ENCODE peak calls at places on chromosomes 4 and X, in five cellular contexts. F is CD8-positive, alpha-beta T cell; R is spleen; A is K562; X is esophagus squamous epithelium. O is an unnamed sample. For H3K4me1 and H3K27me3, the result is how much of the 10 kb centered on the place peaks cover.

GRCh38 chrX:23511783-23512182 is 155.5 kb upstream of the PRDX4 start:
- DNase-seq in X (no peak), F (no peak), A (no peak), R (no peak), O (no peak)

GRCh38 chr4:169033660-169034059 is 23.6 kb upstream of the CBR4 start:
- DNase-seq in A (peak), R (no peak), X (no peak), F (no peak), O (peak)

GRCh38 chrX:116384406-116384805 is 52.0 kb upstream of the SLC6A14 start:
- DNase-seq in X (no peak), F (no peak), R (no peak), A (no peak), O (no peak)

GRCh38 chr4:7772708-7773385 is 166.8 kb downstream of the AFAP1 start:
- DNase-seq in X (no peak), A (no peak), F (no peak), R (peak), O (no peak)

GRCh38 chr4:75099321-75099720 is 166.4 kb downstream of the PARM1 start:
- DNase-seq in F (no peak), A (no peak), X (no peak), R (peak), O (no peak)

GRCh38 chr4:26490111-26490979 is at the start of gene CCKAR:
- DNase-seq in A (no peak), X (no peak), F (no peak), R (no peak), O (no peak)

GRCh38 chr4:90181644-90182043 is 54.5 kb downstream of the CCSER1 start:
- DNase-seq in F (no peak), X (no peak), R (no peak), A (no peak), O (peak)

GRCh38 chr4:110615366-110616161 is 7.3 kb downstream of the PITX2 start:
- DNase-seq in A (no peak), X (no peak), R (no peak), F (no peak), O (no peak)

GRCh38 chr4:33470805-33471204 is 2750.6 kb downstream of the PCDH7 start:
- DNase-seq in A (no peak), R (no peak), F (no peak), X (no peak), O (no peak)

GRCh38 chrX:23810279-23810678 is 27.3 kb downstream of the SAT1 start:
- DNase-seq in R (no peak), F (no peak), A (no peak), X (no peak), O (no peak)

GRCh38 chrX:123085311-123085940 is 98.7 kb upstream of the GRIA3 start:
- DNase-seq in A (no peak), F (no peak), X (no peak), R (no peak), O (no peak)

GRCh38 chrX:153474718-153475117 is 4.3 kb upstream of the HAUS7 start:
- DNase-seq in R (peak), A (peak), X (no peak), F (no peak), O (no peak)

GRCh38 chrX:153471663-153472280 is 1.4 kb upstream of the HAUS7 start:
- DNase-seq in F (no peak), A (no peak), R (no peak), X (no peak), O (no peak)

GRCh38 chrX:153470411-153471363 is at the start of gene HAUS7:
- DNase-seq in R (peak), X (peak), F (peak), A (peak), O (peak)

GRCh38 chrX:153474266-153474665 is 3.9 kb upstream of the HAUS7 start:
- DNase-seq in R (no peak), X (no peak), A (no peak), F (no peak), O (no peak)

GRCh38 chrX:153473126-153473525 is 2.8 kb upstream of the HAUS7 start:
- DNase-seq in F (no peak), A (no peak), X (no peak), R (no peak), O (no peak)
- H3K4me1 ChIP-seq in F (under half), A (half or more), X (under half), R (under half), O (under half)

GRCh38 chrX:50183891-50184290 is 16.9 kb downstream of the AKAP4 start:
- DNase-seq in X (no peak), F (no peak), R (no peak), A (peak), O (no peak)

DNA sequence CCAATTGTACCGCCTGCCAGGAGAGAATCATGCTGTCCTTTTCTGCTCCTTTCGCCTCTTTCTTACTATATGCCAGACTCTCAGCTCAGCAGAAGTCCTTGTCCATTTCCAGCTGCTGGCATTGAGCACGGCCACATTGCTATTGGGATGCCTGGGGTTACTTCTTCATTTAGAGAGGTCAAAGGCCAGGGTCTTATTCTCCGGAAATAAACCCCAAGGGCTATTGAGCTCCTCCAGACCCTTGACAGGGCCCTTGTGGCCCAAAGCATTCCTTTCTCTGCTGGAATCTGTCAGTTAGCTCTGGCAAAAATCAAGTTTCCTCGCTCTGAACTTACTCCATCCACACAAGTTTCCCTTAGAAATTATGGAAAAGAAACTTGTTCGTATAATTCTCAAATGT is 11.9 kb downstream of the AKAP4 start:
- DNase-seq in F (no peak), R (no peak), X (no peak), A (no peak), O (no peak)
- H3K27me3 ChIP-seq in F (under half), R (under half), X (under half), A (under half), O (under half)

GRCh38 chr4:159023741-159024140 is 79.1 kb upstream of the RAPGEF2 start:
- DNase-seq in R (no peak), F (no peak), A (no peak), X (no peak), O (no peak)
- H3K4me1 ChIP-seq in R (under half), F (under half), A (under half), X (under half), O (under half)

GRCh38 chr4:13548984-13549546 is 4.8 kb upstream of the NKX3-2 start:
- DNase-seq in R (peak), F (peak), X (no peak), A (peak), O (peak)
- H3K27me3 ChIP-seq in R (half or more), F (under half), X (half or more), A (under half), O (half or more)

GRCh38 chr4:1797861-1798529 is 4.9 kb downstream of the FGFR3 start:
- DNase-seq in F (no peak), R (no peak), X (no peak), A (no peak), O (no peak)
- H3K4me1 ChIP-seq in F (under half), R (under half), X (under half), A (half or more), O (under half)

GRCh38 chr4:105710012-105710600 is 1.5 kb downstream of the GSTCD start:
- DNase-seq in X (no peak), R (no peak), A (no peak), F (no peak), O (peak)

GRCh38 chr4:105714932-105715331 is 6.3 kb downstream of the GSTCD start:
- DNase-seq in A (no peak), R (no peak), F (no peak), X (no peak), O (no peak)

GRCh38 chr4:105714071-105714521 is 5.5 kb downstream of the GSTCD start:
- DNase-seq in X (no peak), R (no peak), A (no peak), F (no peak), O (no peak)

GRCh38 chr4:105710678-105711077 is 2.1 kb downstream of the GSTCD start:
- DNase-seq in X (no peak), A (peak), R (no peak), F (no peak), O (peak)

DNA sequence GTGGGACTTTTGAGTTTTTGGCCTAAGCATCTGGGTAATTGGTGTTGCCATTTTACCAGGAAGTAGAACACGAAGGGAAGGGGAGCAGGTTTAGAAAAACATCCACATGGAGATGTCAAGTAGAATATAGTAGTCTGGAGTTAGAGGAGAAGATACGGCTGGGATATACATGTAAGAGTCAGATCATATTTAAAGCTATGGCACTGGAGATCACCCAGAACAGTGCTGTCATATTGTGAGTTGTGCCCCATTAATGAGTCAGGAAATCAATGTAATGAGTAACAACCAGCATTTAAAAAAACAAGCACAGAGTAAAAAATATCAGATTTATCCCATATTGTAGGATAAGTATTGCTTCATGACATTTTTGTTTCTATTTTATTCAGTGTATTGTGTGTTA is 4.2 kb downstream of the GSTCD start:
- DNase-seq in R (no peak), A (no peak), F (no peak), X (no peak), O (no peak)
- H3K27me3 ChIP-seq in R (under half), A (under half), F (under half), X (under half), O (under half)

GRCh38 chr4:6701371-6701770 is 7.7 kb downstream of the S100P start:
- DNase-seq in X (no peak), F (no peak), R (peak), A (peak), O (no peak)
- H3K4me1 ChIP-seq in X (under half), F (half or more), R (under half), A (under half), O (under half)

DNA sequence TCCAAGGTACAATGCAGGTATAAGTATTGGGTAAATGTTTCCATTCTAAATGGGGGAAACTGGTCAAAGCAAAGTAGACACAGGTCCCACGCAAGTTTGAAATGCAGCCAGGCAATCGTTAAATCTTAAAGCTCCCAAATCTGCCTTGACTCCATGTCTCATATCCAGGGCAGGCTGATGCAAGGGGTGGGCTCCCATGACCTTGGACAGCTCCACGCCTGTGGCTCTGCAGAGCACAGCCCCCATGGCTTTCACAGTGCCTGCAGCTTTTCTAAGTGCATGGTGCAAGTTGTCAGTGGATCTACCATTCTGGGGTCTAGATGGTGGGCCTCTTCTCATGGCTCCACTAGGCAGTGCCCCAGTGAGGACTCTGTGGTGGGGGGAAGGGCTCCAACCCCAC is 436.4 kb downstream of the DMD start:
- DNase-seq in X (no peak), F (no peak), R (no peak), A (no peak), O (no peak)
- H3K27me3 ChIP-seq in X (under half), F (under half), R (under half), A (under half), O (under half)